ENCODE peak calls at places on chromosomes 13 and 19, in eight cellular contexts. K is uterus, L is endothelial cell of umbilical vein, U is tibial artery, V is esophagus squamous epithelium, Z is MM.1S, E is prostate gland, P is left lung. N is an unnamed sample.
A peak's percentile ranks its signal among the peaks of the same experiment; 100 is the strongest.

GRCh38 chr13:42066542-42066941 is 18.1 kb downstream of the DGKH start:
- DNase-seq in P (no peak), K (no peak), Z (no peak), U (no peak), E (no peak), L (peak; percentile 50), V (no peak), N (no peak)

GRCh38 chr19:14480695-14481069 is 5.5 kb upstream of the PTGER1 start:
- DNase-seq in K (no peak), U (no peak), L (no peak), V (no peak), Z (no peak), P (no peak), E (no peak), N (no peak)

GRCh38 chr19:10000171-10000826 is 10.0 kb downstream of the COL5A3 start:
- DNase-seq in Z (peak; percentile 55), K (peak; percentile 70), U (peak; percentile 67), P (no peak), E (peak; percentile 54), V (no peak), L (peak; percentile 68), N (peak; percentile 17)

GRCh38 chr19:41000310-41000737 is 9.2 kb downstream of the CYP2B6 start:
- DNase-seq in U (no peak), E (no peak), V (no peak), L (no peak), P (peak; percentile 82), Z (no peak), K (no peak), N (no peak)

GRCh38 chr13:111122631-111123030 is 7.5 kb downstream of the ARHGEF7 start:
- DNase-seq in P (no peak), U (no peak), E (no peak), Z (no peak), V (no peak), L (no peak), K (no peak), N (no peak)

GRCh38 chr13:30408319-30409101 is 13.8 kb upstream of the UBE2L5 start:
- DNase-seq in V (peak; percentile 82), E (peak; percentile 94), Z (peak; percentile 80), L (peak; percentile 94), P (peak; percentile 98), K (peak; percentile 99), U (peak; percentile 93), N (peak; percentile 95)

GRCh38 chr19:29833614-29834261 is 21.9 kb downstream of the CCNE1 start:
- DNase-seq in U (no peak), P (no peak), Z (no peak), K (no peak), V (no peak), E (no peak), L (no peak), N (no peak)

GRCh38 chr19:56252699-56253422 is 19.7 kb upstream of the EDDM13 start:
- DNase-seq in Z (peak; percentile 73), V (peak; percentile 5), E (peak; percentile 31), U (peak; percentile 35), K (peak; percentile 44), L (peak; percentile 70), P (peak; percentile 94), N (no peak)

GRCh38 chr13:38166121-38166520 is 183.5 kb upstream of the UFM1 start:
- DNase-seq in E (no peak), U (no peak), K (no peak), Z (no peak), P (no peak), V (no peak), L (no peak), N (no peak)

GRCh38 chr13:47826481-47826880 is 174.6 kb downstream of the SUCLA2 start:
- DNase-seq in K (no peak), U (no peak), V (no peak), Z (no peak), L (no peak), E (no peak), P (no peak), N (no peak)

GRCh38 chr19:31427857-31428256 is 78.6 kb upstream of the TSHZ3 start:
- DNase-seq in V (no peak), L (no peak), E (no peak), Z (no peak), K (no peak), U (no peak), P (no peak), N (no peak)

GRCh38 chr19:13847033-13847899 is 29.7 kb upstream of the NANOS3 start:
- DNase-seq in Z (peak; percentile 70), U (peak; percentile 94), L (peak; percentile 89), K (peak; percentile 95), V (no peak), E (peak; percentile 86), P (peak; percentile 98), N (peak; percentile 88)

GRCh38 chr13:27425151-27425917 is 915 bp downstream of the GTF3A start:
- DNase-seq in U (no peak), K (no peak), P (no peak), Z (no peak), E (no peak), L (no peak), V (no peak), N (no peak)

GRCh38 chr13:27428160-27428559 is 3.7 kb downstream of the GTF3A start:
- DNase-seq in L (no peak), K (no peak), P (no peak), V (no peak), Z (no peak), U (no peak), E (no peak), N (no peak)

GRCh38 chr13:27425918-27426630 is 1.7 kb downstream of the GTF3A start:
- DNase-seq in P (peak; percentile 86), L (peak; percentile 84), U (peak; percentile 82), E (peak; percentile 83), K (peak; percentile 39), V (peak; percentile 55), Z (peak; percentile 52), N (peak; percentile 80)

GRCh38 chr13:27424246-27425150 is at the start of gene GTF3A:
- DNase-seq in E (peak; percentile 72), L (peak; percentile 91), V (no peak), P (peak; percentile 96), Z (peak; percentile 80), K (peak; percentile 85), U (peak; percentile 79), N (peak; percentile 71)

DNA sequence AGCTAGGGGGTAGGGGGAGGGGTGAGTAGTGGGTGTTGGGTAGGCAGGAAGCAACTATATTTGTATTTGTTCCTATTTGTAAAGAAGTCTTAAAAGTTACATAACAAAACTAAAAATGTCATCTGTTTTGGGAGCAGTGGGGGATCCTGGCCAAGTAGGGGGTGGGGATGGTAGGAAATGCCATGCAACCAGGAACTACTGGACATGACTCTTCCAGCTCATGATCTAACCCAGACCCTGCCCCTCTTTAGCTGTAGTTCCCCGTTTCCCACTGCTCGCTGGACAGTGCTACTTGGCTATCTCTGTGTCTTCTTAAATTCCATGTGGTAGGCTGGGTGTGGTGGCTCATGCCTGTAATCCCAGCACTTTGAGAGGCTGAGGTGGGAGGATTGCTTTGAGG is 3.2 kb downstream of the GTF3A start:
- DNase-seq in Z (no peak), V (no peak), K (no peak), P (no peak), L (no peak), E (no peak), U (no peak), N (no peak)
- H3K4me3 ChIP-seq in Z (no peak overlapping the region), V (no peak overlapping the region), K (no peak overlapping the region), P (no peak overlapping the region), L (no peak overlapping the region), E (no peak overlapping the region), U (no peak overlapping the region), N (no peak overlapping the region)

GRCh38 chr13:44052843-44053607 is 173.3 kb downstream of the LACC1 start:
- DNase-seq in E (no peak), Z (no peak), U (peak; percentile 30), L (no peak), P (peak; percentile 71), V (no peak), K (peak; percentile 39), N (no peak)

GRCh38 chr13:44049546-44049945 is 169.8 kb downstream of the LACC1 start:
- DNase-seq in E (no peak), Z (no peak), V (no peak), L (no peak), U (no peak), P (no peak), K (no peak), N (no peak)

GRCh38 chr13:44050450-44051063 is 170.9 kb downstream of the LACC1 start:
- DNase-seq in E (no peak), V (no peak), K (no peak), U (no peak), P (no peak), L (peak; percentile 49), Z (peak; percentile 13), N (no peak)

GRCh38 chr13:44051923-44052322 is 172.2 kb downstream of the LACC1 start:
- DNase-seq in V (no peak), L (no peak), U (no peak), K (no peak), Z (no peak), E (no peak), P (no peak), N (no peak)

GRCh38 chr13:44051405-44051804 is 171.7 kb downstream of the LACC1 start:
- DNase-seq in L (no peak), E (peak; percentile 29), P (no peak), U (no peak), K (no peak), V (no peak), Z (no peak), N (no peak)
- H3K4me1 ChIP-seq in L (peaks cover 3% of the 10 kb centered on the region), E (no peaks in the 10 kb centered on the region), P (peaks cover 6% of the 10 kb centered on the region), U (peaks cover 16% of the 10 kb centered on the region), K (peaks cover 13% of the 10 kb centered on the region), V (no peaks in the 10 kb centered on the region), Z (no peaks in the 10 kb centered on the region), N (peaks cover 4% of the 10 kb centered on the region)

DNA sequence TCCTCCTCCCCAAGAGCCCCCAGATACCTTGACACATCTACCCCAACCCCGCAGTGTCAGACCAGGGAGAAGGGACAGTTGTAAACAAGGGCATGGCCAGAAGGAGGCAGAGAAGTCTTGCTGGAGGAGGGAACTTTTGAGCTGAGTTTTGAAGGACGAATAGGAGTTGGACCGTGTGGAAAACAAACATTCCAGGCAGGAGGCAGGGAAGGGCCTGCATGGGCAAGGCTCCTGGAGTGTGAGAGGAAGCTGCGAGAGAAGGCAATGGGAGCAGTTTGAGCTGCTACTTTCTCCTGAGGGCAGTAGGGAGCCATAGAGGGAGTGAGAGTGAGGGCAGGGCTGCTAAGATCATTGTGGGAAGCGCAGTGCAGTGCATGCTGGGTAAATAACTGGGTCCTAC is 23.3 kb downstream of the IL12RB1 start:
- DNase-seq in L (no peak), U (no peak), K (no peak), Z (no peak), V (no peak), E (no peak), P (no peak), N (no peak)
- TF ChIP-seq CTCF in L (peak; percentile 6), U (no peak), K (no peak), Z (no peak), V (no peak), E (no peak), P (peak; percentile 32), N (no peak)

DNA sequence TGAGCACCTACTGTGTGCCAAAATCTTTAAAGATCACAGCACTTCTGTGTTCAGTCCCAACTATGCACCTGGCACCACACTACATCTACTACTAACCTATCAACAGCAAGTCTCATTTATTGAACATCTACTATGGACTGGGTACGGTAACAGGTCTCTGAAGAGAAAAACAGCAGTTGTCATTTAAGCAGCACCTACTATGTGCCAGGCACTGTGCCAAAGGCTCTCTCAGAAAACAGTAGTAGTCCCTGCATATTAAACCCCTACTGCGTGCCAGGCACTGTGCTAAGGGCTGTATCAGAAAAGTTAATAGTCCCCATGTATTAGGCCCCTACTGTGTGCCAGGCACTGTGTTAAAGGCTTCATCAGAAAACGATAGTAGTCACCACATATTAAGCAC is 106.2 kb downstream of the PTPRS start:
- DNase-seq in L (no peak), U (no peak), Z (no peak), E (no peak), V (no peak), P (no peak), K (no peak), N (no peak)
- H3K4me3 ChIP-seq in L (no peak overlapping the region), U (no peak overlapping the region), Z (no peak overlapping the region), E (no peak overlapping the region), V (no peak overlapping the region), P (no peak overlapping the region), K (no peak overlapping the region), N (no peak overlapping the region)